ENCODE peak calls at places on chromosomes 7 and 10, in ten cellular contexts. Q, B, F, I, Z, R, Y, J, L and D are unnamed samples.

GRCh38 chr10:89879121-89879520 is 177.7 kb downstream of the KIF20B start:
- DNase-seq in Z (no peak), I (no peak), F (no peak), R (no peak), Q (no peak), J (no peak), Y (no peak), B (no peak), L (no peak), D (no peak)

GRCh38 chr7:22083711-22084289 is 138.1 kb upstream of the CDCA7L start:
- DNase-seq in Q (no peak), F (peak; percentile 50), J (no peak), R (no peak), L (no peak), I (no peak), Y (no peak), Z (no peak), B (no peak), D (no peak)

GRCh38 chr7:143263266-143264195 is at the start of gene GSTK1:
- DNase-seq in J (peak; percentile 73), B (peak; percentile 93), I (peak; percentile 54), R (peak; percentile 17), F (peak; percentile 84), Y (peak; percentile 97), Q (peak; percentile 94), L (peak; percentile 80), Z (peak; percentile 90), D (peak; percentile 82)

GRCh38 chr10:112834661-112835060 is 115.4 kb upstream of the TCF7L2 start:
- DNase-seq in I (no peak), F (no peak), R (no peak), B (no peak), J (no peak), L (no peak), Q (no peak), Z (no peak), Y (no peak), D (no peak)

GRCh38 chr7:137846588-137847417 is at the start of gene DGKI:
- DNase-seq in Q (no peak), L (peak; percentile 38), Z (no peak), J (no peak), F (peak; percentile 11), B (no peak), I (no peak), Y (no peak), R (no peak), D (peak; percentile 26)

GRCh38 chr7:6226194-6226799 is 46.1 kb downstream of the CYTH3 start:
- DNase-seq in F (no peak), R (no peak), Z (no peak), L (no peak), Y (no peak), J (no peak), B (no peak), I (peak; percentile 82), Q (no peak), D (no peak)

GRCh38 chr10:122143238-122143841 is 127.8 kb upstream of the BTBD16 start:
- DNase-seq in Z (no peak), R (no peak), I (no peak), B (no peak), J (no peak), F (no peak), L (no peak), Y (no peak), Q (no peak), D (no peak)

GRCh38 chr7:133436014-133436428 is 183.1 kb downstream of the EXOC4 start:
- DNase-seq in L (no peak), Z (no peak), J (peak; percentile 39), B (no peak), Q (no peak), Y (no peak), I (peak; percentile 79), R (no peak), F (peak; percentile 35), D (no peak)

GRCh38 chr10:14478639-14479038 is 147.9 kb upstream of the FRMD4A start:
- DNase-seq in R (no peak), Z (peak; percentile 77), I (peak; percentile 84), Y (no peak), F (peak; percentile 67), Q (no peak), L (no peak), J (peak; percentile 2), B (no peak), D (no peak)

GRCh38 chr10:132296671-132297443 is 10.9 kb downstream of the STK32C start:
- DNase-seq in J (no peak), B (peak; percentile 71), L (no peak), Y (peak; percentile 62), Z (peak; percentile 58), F (no peak), Q (peak; percentile 44), R (no peak), I (no peak), D (no peak)

GRCh38 chr10:34576789-34577188 is 238.3 kb downstream of the PARD3 start:
- DNase-seq in L (no peak), Q (no peak), Y (no peak), R (no peak), J (no peak), I (no peak), F (no peak), Z (no peak), B (no peak), D (no peak)

DNA sequence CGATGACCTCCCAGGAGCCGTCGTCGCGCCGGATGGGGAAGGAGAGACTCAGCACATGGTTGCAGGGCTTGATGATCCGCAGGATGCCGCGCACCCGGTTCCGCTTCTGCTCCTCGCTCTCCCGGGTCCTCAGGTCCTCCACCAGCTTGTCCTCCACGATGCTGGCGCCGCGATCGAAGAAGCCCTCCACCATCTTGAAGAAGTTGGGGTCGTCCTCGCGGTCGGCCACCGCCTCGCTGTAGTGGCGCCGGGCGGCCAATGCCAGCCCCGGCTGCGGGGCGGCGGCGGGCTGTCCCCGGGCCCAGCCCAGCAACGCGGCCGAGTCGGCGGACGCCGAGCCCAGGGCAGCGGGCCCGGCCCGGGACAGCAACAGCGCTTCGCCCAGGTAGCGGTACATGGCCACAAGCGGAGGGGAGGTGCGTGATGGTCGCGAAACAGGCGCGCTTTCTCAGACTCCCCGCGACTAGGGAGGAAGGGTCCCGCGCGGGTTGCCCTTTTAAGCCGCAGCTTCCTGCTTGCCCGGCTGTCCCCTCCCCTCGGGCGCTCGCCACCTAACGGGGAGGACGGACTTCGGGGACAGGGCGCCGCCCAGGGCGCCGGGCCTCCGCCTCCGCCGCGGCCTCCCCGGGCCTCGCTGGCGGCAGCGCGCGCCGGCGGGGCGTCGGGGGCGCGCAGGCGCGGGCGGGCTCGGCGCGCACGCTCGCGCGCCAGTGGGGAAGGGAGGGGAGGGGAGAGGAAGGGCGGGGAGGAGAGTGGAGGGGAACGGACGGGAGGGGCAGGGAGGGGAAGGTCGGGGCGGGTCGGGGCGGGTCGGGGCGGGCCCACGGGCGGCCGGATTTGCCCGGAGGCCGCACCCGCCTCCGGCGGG is at the start of the genes GLUD1 and SHLD2:
- DNase-seq in Q (peak; percentile 97), J (peak; percentile 93), L (peak; percentile 79), Y (peak; percentile 99), B (peak; percentile 96), F (peak; percentile 96), I (peak; percentile 84), R (peak; percentile 67), Z (peak; percentile 95), D (peak; percentile 80)
- TF ChIP-seq POLR2A in Q (peak; percentile 87), J (peak; percentile 44), L (peak; percentile 78), Y (peak; percentile 54), B (peak; percentile 87), F (peak; percentile 85), I (peak; percentile 87), R (peak; percentile 33), Z (peak; percentile 61), D (peak; percentile 84)

GRCh38 chr10:119460369-119461195 is 81.9 kb downstream of the RGS10 start:
- DNase-seq in Y (no peak), Z (no peak), F (no peak), R (no peak), B (no peak), J (no peak), I (no peak), Q (no peak), L (no peak), D (no peak)
- TF ChIP-seq POLR2A in Y (no peak), Z (no peak), F (no peak), R (no peak), B (no peak), J (no peak), I (no peak), Q (no peak), L (no peak), D (no peak)

DNA sequence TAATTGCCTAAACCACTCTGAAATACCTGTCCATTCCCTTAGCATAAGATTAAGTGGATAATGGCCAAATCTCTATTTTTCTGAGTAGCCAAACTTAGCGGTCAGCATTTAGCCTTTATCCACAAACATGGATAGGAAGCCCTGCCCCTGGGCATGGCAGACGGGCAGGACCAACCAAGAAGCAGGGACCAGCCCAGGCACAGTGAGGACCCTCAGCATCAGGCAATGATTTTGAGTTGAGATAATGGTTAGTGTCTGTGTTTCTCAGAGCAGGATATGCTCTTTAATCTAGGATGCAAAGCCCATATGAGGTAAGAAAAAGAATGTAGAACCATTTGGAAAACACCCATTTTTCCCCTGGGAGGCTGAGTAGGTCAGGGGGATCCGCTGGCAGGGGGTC is 131.7 kb downstream of the DPP6 start:
- DNase-seq in I (no peak), B (no peak), Q (no peak), F (no peak), L (no peak), R (no peak), J (no peak), Y (no peak), Z (no peak), D (no peak)
- TF ChIP-seq POLR2A in I (no peak), B (no peak), Q (no peak), F (no peak), L (no peak), R (no peak), J (no peak), Y (no peak), Z (no peak), D (no peak)

DNA sequence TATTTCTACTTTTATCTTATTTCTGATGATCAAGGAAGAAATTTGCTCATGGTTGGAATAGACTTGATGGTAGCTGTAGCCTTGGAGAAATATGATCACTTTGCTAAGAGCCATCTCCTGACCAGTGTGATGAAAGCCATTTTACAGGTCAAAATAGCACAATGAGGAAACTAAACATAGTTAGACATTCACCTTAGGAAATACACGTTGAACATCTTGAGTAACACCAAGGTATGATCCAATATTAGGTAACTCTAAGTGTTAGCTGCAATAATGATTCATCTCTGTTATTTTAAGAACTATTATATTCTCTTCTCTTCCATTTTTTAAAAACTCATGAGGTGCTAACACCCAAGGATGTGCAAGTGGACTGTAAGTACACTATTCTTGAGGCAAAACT is 328.0 kb downstream of the PLXDC2 start:
- DNase-seq in F (no peak), I (no peak), J (no peak), Z (no peak), L (no peak), Q (no peak), R (no peak), B (no peak), Y (no peak), D (no peak)
- TF ChIP-seq POLR2A in F (no peak), I (no peak), J (no peak), Z (no peak), L (no peak), Q (no peak), R (no peak), B (no peak), Y (no peak), D (no peak)